ENCODE peak calls at places on chromosomes 5 and 9, in eight cellular contexts. L, C, X, F, B, A, I and H are unnamed samples.

GRCh38 chr9:134130503-134131375 is 5.1 kb upstream of the WDR5 start:
- DNase-seq in L (peak; percentile 57), C (no peak), X (no peak), F (peak; percentile 95), B (no peak), A (peak; percentile 73), I (peak; percentile 42), H (no peak)

GRCh38 chr9:120692901-120693573 is 21.2 kb downstream of the MEGF9 start:
- DNase-seq in L (no peak), C (no peak), X (no peak), F (no peak), B (no peak), A (no peak), I (no peak), H (no peak)

GRCh38 chr9:125142560-125143376 is 560 bp downstream of the SCAI start:
- DNase-seq in L (no peak), C (no peak), X (peak; percentile 18), F (no peak), B (peak; percentile 50), A (peak; percentile 27), I (peak; percentile 11), H (no peak)

GRCh38 chr9:128940946-128941755 is 6.3 kb downstream of the DOLK start:
- DNase-seq in L (no peak), C (no peak), X (no peak), F (no peak), B (no peak), A (no peak), I (no peak), H (no peak)

GRCh38 chr5:122312670-122312988 is 592 bp downstream of the SNCAIP start:
- DNase-seq in L (peak; percentile 21), C (no peak), X (peak; percentile 4), F (peak; percentile 66), B (no peak), A (no peak), I (no peak), H (no peak)

GRCh38 chr9:4117835-4118610 is 181.8 kb downstream of the GLIS3 start:
- DNase-seq in L (no peak), C (no peak), X (peak; percentile 77), F (peak; percentile 55), B (peak; percentile 62), A (no peak), I (peak; percentile 19), H (no peak)

GRCh38 chr9:85182381-85182780 is 512.9 kb downstream of the NTRK2 start:
- DNase-seq in L (no peak), C (no peak), X (no peak), F (no peak), B (no peak), A (peak; percentile 20), I (no peak), H (peak; percentile 68)

GRCh38 chr5:133456933-133457402 is 155.4 kb downstream of the FSTL4 start:
- DNase-seq in L (no peak), C (no peak), X (no peak), F (no peak), B (no peak), A (no peak), I (no peak), H (peak; percentile 55)

GRCh38 chr9:22119537-22120167 is 110.5 kb upstream of the CDKN2B start:
- DNase-seq in L (no peak), C (no peak), X (no peak), F (no peak), B (no peak), A (no peak), I (no peak), H (no peak)

GRCh38 chr5:113569396-113569795 is 55.9 kb downstream of the YTHDC2 start:
- DNase-seq in L (no peak), C (no peak), X (no peak), F (no peak), B (no peak), A (no peak), I (no peak), H (no peak)

GRCh38 chr5:147481857-147482256 is 28.0 kb downstream of the DPYSL3 start:
- DNase-seq in L (no peak), C (no peak), X (no peak), F (no peak), B (no peak), A (no peak), I (no peak), H (peak; percentile 70)
- H3K27ac ChIP-seq in L (peak overlapping the region; percentile 83), C (no peak overlapping the region), X (no peak overlapping the region), F (peak overlapping the region; percentile 79), B (no peak overlapping the region), A (no peak overlapping the region), I (peak overlapping the region; percentile 72), H (peak overlapping the region; percentile 71)

GRCh38 chr9:127865645-127866464 is 11.4 kb upstream of the ENG start:
- DNase-seq in L (no peak), C (no peak), X (no peak), F (no peak), B (no peak), A (no peak), I (no peak), H (no peak)

GRCh38 chr9:127860779-127861178 is 6.3 kb upstream of the ENG start:
- DNase-seq in L (no peak), C (no peak), X (no peak), F (no peak), B (no peak), A (no peak), I (no peak), H (no peak)

GRCh38 chr9:127860260-127860659 is 5.8 kb upstream of the ENG start:
- DNase-seq in L (peak; percentile 74), C (no peak), X (no peak), F (no peak), B (no peak), A (no peak), I (no peak), H (no peak)

GRCh38 chr9:127863179-127863578 is 8.7 kb upstream of the ENG start:
- DNase-seq in L (no peak), C (no peak), X (no peak), F (no peak), B (no peak), A (no peak), I (no peak), H (no peak)

GRCh38 chr9:127862075-127863011 is 7.9 kb upstream of the ENG start:
- DNase-seq in L (peak; percentile 93), C (no peak), X (no peak), F (peak; percentile 94), B (peak; percentile 86), A (no peak), I (peak; percentile 80), H (no peak)
- TF ChIP-seq CTCF in L (no peak), C (no peak), X (no peak), F (no peak), B (no peak), A (no peak), I (no peak), H (no peak)

DNA sequence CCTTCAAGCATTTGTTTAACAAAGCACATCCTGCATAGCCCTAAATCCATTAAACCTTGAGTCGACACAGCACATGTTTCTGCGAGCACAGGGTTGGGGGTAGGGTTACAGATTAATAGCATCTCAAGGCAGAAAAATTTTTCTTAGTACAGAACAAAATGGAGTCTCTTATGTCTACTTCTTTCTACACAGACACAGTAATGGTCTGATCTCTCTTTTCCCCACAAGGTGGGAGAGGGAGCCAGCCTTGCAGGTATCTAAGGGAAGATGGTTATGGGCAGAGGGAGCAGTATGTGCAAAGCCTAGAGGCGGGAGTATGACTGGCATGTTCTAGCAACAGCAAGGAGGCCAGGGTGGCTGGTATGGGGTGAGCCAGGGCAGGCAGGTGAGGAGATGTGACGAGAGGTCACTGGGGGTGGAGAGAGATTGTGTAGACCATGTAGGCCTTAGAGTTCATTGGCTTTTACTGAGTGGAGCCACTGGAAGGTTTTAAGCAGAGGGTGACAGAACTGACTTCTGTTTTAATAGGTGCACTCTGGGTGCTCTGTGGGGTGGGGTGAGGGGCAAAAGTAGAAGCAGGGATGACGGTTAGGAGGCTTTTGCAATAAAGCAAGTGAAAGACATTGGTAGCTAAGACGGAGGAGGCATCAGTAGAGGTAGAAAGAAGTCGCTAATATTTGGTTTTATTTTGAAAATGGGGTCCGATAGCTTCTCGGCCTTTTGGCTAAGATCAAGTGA is 5.1 kb upstream of the RPS14 start:
- DNase-seq in L (no peak), C (no peak), X (no peak), F (no peak), B (no peak), A (no peak), I (no peak), H (no peak)
- H3K27ac ChIP-seq in L (no peak overlapping the region), C (no peak overlapping the region), X (no peak overlapping the region), F (no peak overlapping the region), B (no peak overlapping the region), A (no peak overlapping the region), I (no peak overlapping the region), H (no peak overlapping the region)

GRCh38 chr5:32745317-32745716 is 34.2 kb downstream of the NPR3 start:
- DNase-seq in L (peak; percentile 32), C (no peak), X (no peak), F (no peak), B (no peak), A (no peak), I (no peak), H (no peak)
- TF ChIP-seq CTCF in L (no peak), C (no peak), X (no peak), F (no peak), B (no peak), A (no peak), I (no peak), H (no peak)